ENCODE peak calls at places on chromosomes 13 and 19, in five cellular contexts. X is mammary epithelial cell, I is neural progenitor cell, R is endothelial cell of umbilical vein, F is GM23248. T is an unnamed sample.

GRCh38 chr13:35549481-35549880 is 73.0 kb upstream of the MAB21L1 start:
- DNase-seq in X (peak), I (no peak), R (peak), F (peak), T (peak)

GRCh38 chr19:49489601-49490167 is 2.3 kb downstream of the RPL13A start:
- DNase-seq in X (no peak), I (peak), R (no peak), F (peak), T (no peak)

GRCh38 chr19:13208131-13208963 is 58.1 kb downstream of the IER2 start:
- DNase-seq in X (no peak), I (peak), R (peak), F (peak), T (peak)

GRCh38 chr13:112638919-112639318 is 50.9 kb upstream of the ATP11A start:
- DNase-seq in X (no peak), I (no peak), R (no peak), F (no peak), T (no peak)

GRCh38 chr19:55581828-55582223 is 1.2 kb upstream of the ZNF579 start:
- DNase-seq in X (no peak), I (no peak), R (no peak), F (peak), T (no peak)

GRCh38 chr19:16018801-16019551 is 57.3 kb upstream of the TPM4 start:
- DNase-seq in X (no peak), I (no peak), R (no peak), F (no peak), T (no peak)

GRCh38 chr19:29285187-29285687 is 72.3 kb upstream of the UQCRFS1 start:
- DNase-seq in X (no peak), I (no peak), R (no peak), F (no peak), T (no peak)

GRCh38 chr13:91078093-91078679 is 269.3 kb upstream of the MIR17HG start:
- DNase-seq in X (no peak), I (peak), R (peak), F (peak), T (no peak)

GRCh38 chr13:40469581-40470282 is 196.7 kb downstream of the FOXO1 start:
- DNase-seq in X (no peak), I (no peak), R (no peak), F (peak), T (peak)

GRCh38 chr13:101397742-101398141 is 18.6 kb downstream of the NALCN start:
- DNase-seq in X (peak), I (no peak), R (peak), F (peak), T (peak)

GRCh38 chr19:30664358-30665058 is 292.3 kb downstream of the ZNF536 start:
- DNase-seq in X (peak), I (peak), R (no peak), F (peak), T (no peak)

GRCh38 chr13:112725346-112726017 is 35.6 kb downstream of the ATP11A start:
- DNase-seq in X (peak), I (no peak), R (no peak), F (no peak), T (peak)

GRCh38 chr19:10116085-10116865 is 3.4 kb downstream of the EIF3G start:
- DNase-seq in X (no peak), I (no peak), R (no peak), F (peak), T (no peak)

GRCh38 chr13:110233181-110233641 is 73.7 kb downstream of the COL4A1 start:
- DNase-seq in X (no peak), I (no peak), R (peak), F (peak), T (peak)

GRCh38 chr13:67841071-67841470 is 610.9 kb upstream of the PCDH9 start:
- DNase-seq in X (no peak), I (peak), R (no peak), F (no peak), T (no peak)

GRCh38 chr13:59281453-59281852 is 882.3 kb downstream of the DIAPH3 start:
- DNase-seq in X (no peak), I (no peak), R (no peak), F (no peak), T (no peak)

GRCh38 chr13:31334994-31335549 is 135.3 kb downstream of the B3GLCT start:
- DNase-seq in X (no peak), I (no peak), R (no peak), F (no peak), T (no peak)

GRCh38 chr13:102195566-102196462 is 206.0 kb downstream of the FGF14 start:
- DNase-seq in X (peak), I (no peak), R (peak), F (peak), T (peak)

GRCh38 chr13:71255633-71256032 is 611.4 kb downstream of the DACH1 start:
- DNase-seq in X (no peak), I (no peak), R (no peak), F (no peak), T (no peak)

GRCh38 chr13:105291987-105292386 is 1243.5 kb downstream of the EFNB2 start:
- DNase-seq in X (no peak), I (no peak), R (no peak), F (no peak), T (no peak)

GRCh38 chr19:3132971-3133792 is 2.7 kb upstream of the GNA15 start:
- DNase-seq in X (no peak), I (no peak), R (no peak), F (peak), T (peak)

GRCh38 chr13:34430294-34430693 is 511.8 kb upstream of the NBEA start:
- DNase-seq in X (peak), I (no peak), R (no peak), F (peak), T (peak)

GRCh38 chr13:108777421-108778420 is 148.3 kb downstream of the MYO16 start:
- DNase-seq in X (no peak), I (peak), R (no peak), F (no peak), T (no peak)

GRCh38 chr13:99686944-99687382 is 185.7 kb downstream of the TM9SF2 start:
- DNase-seq in X (no peak), I (peak), R (no peak), F (no peak), T (no peak)
- H2AFZ ChIP-seq in X (no peak), I (no peak), R (no peak), F (no peak), T (no peak)

GRCh38 chr19:556611-557382 is 12.9 kb downstream of the GZMM start:
- DNase-seq in X (no peak), I (no peak), R (no peak), F (no peak), T (no peak)

GRCh38 chr19:554817-555216 is 11.0 kb downstream of the GZMM start:
- DNase-seq in X (no peak), I (no peak), R (no peak), F (no peak), T (no peak)

GRCh38 chr19:555474-555808 is 11.6 kb downstream of the GZMM start:
- DNase-seq in X (no peak), I (no peak), R (no peak), F (no peak), T (no peak)

GRCh38 chr19:558770-559439 is 13.5 kb upstream of the BSG start:
- DNase-seq in X (no peak), I (no peak), R (no peak), F (no peak), T (no peak)
- H3K4me2 ChIP-seq in X (no peak), I (no peak), R (no peak), F (no peak), T (no peak)

GRCh38 chr19:5397804-5398692 is 57.2 kb upstream of the ZNRF4 start:
- DNase-seq in X (no peak), I (peak), R (no peak), F (peak), T (no peak)
- H2AFZ ChIP-seq in X (no peak), I (peak), R (no peak), F (no peak), T (no peak)

GRCh38 chr19:38700350-38700932 is 43.8 kb downstream of the CAPN12 start:
- DNase-seq in X (no peak), I (no peak), R (no peak), F (no peak), T (no peak)

GRCh38 chr19:38698225-38699026 is 45.8 kb downstream of the CAPN12 start:
- DNase-seq in X (peak), I (peak), R (no peak), F (no peak), T (no peak)

GRCh38 chr19:38697641-38698071 is 46.6 kb downstream of the CAPN12 start:
- DNase-seq in X (no peak), I (no peak), R (no peak), F (no peak), T (no peak)

GRCh38 chr19:38699647-38700349 is 44.5 kb downstream of the CAPN12 start:
- DNase-seq in X (no peak), I (no peak), R (peak), F (no peak), T (no peak)

DNA sequence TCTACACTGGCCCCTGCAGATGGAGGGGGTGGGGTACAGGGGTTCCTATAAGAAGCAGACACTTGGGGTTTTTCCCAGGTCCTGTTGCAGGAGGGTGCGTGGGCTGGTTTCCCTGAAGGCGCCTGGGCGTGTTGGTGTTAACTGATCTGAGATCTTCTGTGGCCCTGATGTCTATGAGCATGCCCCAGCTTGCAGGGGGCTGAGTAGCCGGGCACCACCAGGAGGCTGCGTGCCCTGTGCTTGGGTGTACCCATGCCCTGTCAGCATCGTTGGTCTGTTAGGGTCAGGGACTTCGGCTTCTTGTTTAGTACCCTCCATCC is 45.3 kb downstream of the CAPN12 start:
- DNase-seq in X (peak), I (no peak), R (no peak), F (no peak), T (no peak)
- H3K4me2 ChIP-seq in X (peak), I (peak), R (no peak), F (no peak), T (no peak)

DNA sequence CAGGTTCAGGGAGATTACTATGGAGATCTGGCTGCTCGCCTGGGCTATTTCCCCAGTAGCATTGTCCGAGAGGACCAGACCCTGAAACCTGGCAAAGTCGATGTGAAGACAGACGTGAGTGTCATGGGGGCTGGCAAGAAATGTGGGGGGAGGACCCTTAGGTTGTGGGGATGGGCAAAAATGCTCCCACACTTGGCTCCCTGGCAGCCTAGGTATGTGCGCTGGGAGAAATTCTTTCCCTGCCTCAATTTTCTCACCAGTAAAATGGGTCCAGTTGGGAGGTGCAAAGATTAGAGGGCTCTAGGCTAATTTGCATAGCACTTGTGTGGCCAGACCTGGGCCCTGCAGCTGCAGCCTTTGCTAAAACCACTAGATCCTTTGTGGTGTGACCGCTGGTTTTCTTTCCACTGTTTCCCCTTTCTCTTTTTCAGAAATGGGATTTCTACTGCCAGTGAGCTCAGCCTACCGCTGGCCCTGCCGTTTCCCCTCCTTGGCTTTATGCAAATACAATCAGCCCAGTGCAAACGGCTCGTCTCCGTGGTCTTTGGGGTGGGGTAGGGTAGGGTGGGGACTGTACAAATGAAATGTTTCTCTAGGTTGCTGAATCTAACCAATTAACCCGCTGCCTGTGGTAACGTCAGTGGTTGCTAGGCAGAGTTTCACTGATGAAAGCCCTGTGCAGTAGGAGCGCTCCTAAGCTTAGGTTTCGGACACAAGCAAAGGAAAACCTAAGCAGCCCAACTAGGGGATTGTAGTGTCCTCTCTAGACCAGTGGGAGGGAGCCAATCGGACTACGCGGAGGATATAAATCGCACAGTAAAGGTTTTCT is 867 bp upstream of the RAB4B start:
- DNase-seq in X (peak), I (peak), R (peak), F (peak), T (peak)
- H2AFZ ChIP-seq in X (peak), I (no peak), R (peak), F (peak), T (peak)

GRCh38 chr19:18637644-18638630 is 1.1 kb downstream of the KLHL26 start:
- DNase-seq in X (no peak), I (no peak), R (no peak), F (no peak), T (no peak)
- H3K4me2 ChIP-seq in X (peak), I (peak), R (peak), F (peak), T (peak)

GRCh38 chr13:66795636-66796035 is 434.5 kb downstream of the PCDH9 start:
- DNase-seq in X (no peak), I (no peak), R (no peak), F (no peak), T (no peak)
- H2AFZ ChIP-seq in X (no peak), I (peak), R (no peak), F (no peak), T (no peak)

GRCh38 chr19:11165486-11166030 is 10.0 kb upstream of the SPC24 start:
- DNase-seq in X (no peak), I (no peak), R (no peak), F (peak), T (no peak)
- H3K4me2 ChIP-seq in X (no peak), I (no peak), R (no peak), F (peak), T (peak)

DNA sequence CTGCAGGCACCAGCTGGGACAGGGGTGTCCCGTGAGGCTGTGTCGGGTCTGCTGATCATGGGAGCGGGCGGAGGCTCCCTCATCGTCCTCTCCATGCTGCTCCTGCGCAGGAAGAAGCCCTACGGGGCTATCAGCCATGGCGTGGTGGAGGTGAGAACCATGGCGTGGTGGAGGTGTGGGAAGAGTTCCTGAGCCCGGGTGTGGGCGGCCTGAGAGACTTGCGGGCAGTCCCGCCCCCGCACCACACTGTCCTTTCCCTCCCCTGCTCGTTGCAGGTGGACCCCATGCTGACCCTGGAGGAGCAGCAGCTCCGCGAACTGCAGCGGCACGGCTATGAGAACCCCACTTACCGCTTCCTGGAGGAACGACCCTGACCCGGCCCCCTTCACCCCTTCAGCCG is 10.7 kb downstream of the APLP1 start:
- DNase-seq in X (no peak), I (no peak), R (no peak), F (no peak), T (no peak)
- H2AFZ ChIP-seq in X (no peak), I (no peak), R (no peak), F (no peak), T (no peak)

GRCh38 chr13:43359536-43359935 is 336.1 kb downstream of the DNAJC15 start:
- DNase-seq in X (no peak), I (no peak), R (no peak), F (no peak), T (no peak)
- H3K4me2 ChIP-seq in X (no peak), I (peak), R (no peak), F (no peak), T (no peak)